ENCODE peak calls at places on chromosomes 4 and X, in five cellular contexts. I, A, B, V and G are unnamed samples. For H3K27me3, the result is how much of the 10 kb centered on the place peaks cover.

GRCh38 chrX:46782034-46782433 is 23.1 kb upstream of the SLC9A7 start:
- DNase-seq in A (no peak), V (no peak), B (no peak), I (no peak), G (no peak)

GRCh38 chr4:153538408-153539057 is 72.4 kb downstream of the TMEM131L start:
- DNase-seq in V (peak), A (no peak), B (peak), I (peak), G (no peak)

GRCh38 chr4:76898385-76898692 is 395 bp upstream of the SOWAHB start:
- DNase-seq in A (no peak), I (no peak), V (no peak), B (no peak), G (no peak)

GRCh38 chrX:29090811-29091210 is 503.6 kb downstream of the IL1RAPL1 start:
- DNase-seq in V (peak), A (no peak), B (no peak), I (no peak), G (no peak)

GRCh38 chr4:68577590-68577989 is 1.5 kb upstream of the UGT2B17 start:
- DNase-seq in A (no peak), B (no peak), V (no peak), I (no peak), G (no peak)

GRCh38 chrX:118216488-118216887 is 99.9 kb upstream of the KLHL13 start:
- DNase-seq in V (no peak), B (no peak), A (no peak), I (no peak), G (no peak)

GRCh38 chr4:144787365-144788263 is 141.7 kb downstream of the HHIP start:
- DNase-seq in V (peak), B (peak), I (peak), A (peak), G (peak)

GRCh38 chr4:2944882-2945526 is 18.2 kb downstream of the NOP14 start:
- DNase-seq in I (no peak), B (no peak), A (no peak), V (no peak), G (no peak)

GRCh38 chr4:153573881-153574807 is 108.0 kb downstream of the TMEM131L start:
- DNase-seq in I (peak), A (peak), B (peak), V (peak), G (peak)

GRCh38 chrX:38941675-38942074 is 140.4 kb downstream of the MID1IP1 start:
- DNase-seq in V (peak), I (peak), B (no peak), A (no peak), G (no peak)

GRCh38 chr4:184142121-184143000 is 75.3 kb downstream of the ENPP6 start:
- DNase-seq in A (no peak), V (no peak), I (no peak), B (no peak), G (no peak)

GRCh38 chr4:76624271-76624681 is 189.2 kb downstream of the SHROOM3 start:
- DNase-seq in B (no peak), I (peak), V (peak), A (no peak), G (peak)

GRCh38 chr4:53596901-53597300 is 5.6 kb upstream of the LNX1 start:
- DNase-seq in B (no peak), I (no peak), V (no peak), A (no peak), G (no peak)

GRCh38 chr4:2728221-2728620 is 27.9 kb downstream of the TNIP2 start:
- DNase-seq in B (no peak), I (no peak), V (no peak), A (no peak), G (no peak)

GRCh38 chrX:96576358-96576757 is 108.3 kb upstream of the DIAPH2 start:
- DNase-seq in I (peak), A (no peak), B (no peak), V (peak), G (no peak)

GRCh38 chrX:22135171-22135711 is 103.1 kb downstream of the PHEX start:
- DNase-seq in B (no peak), I (peak), V (peak), A (no peak), G (peak)

GRCh38 chr4:108651068-108651794 is 832 bp downstream of the OSTC start:
- DNase-seq in B (peak), I (peak), V (peak), A (peak), G (peak)

GRCh38 chr4:151204925-151205524 is 71.9 kb upstream of the PRSS48 start:
- DNase-seq in A (peak), I (no peak), B (no peak), V (no peak), G (no peak)

GRCh38 chr4:8761167-8761823 is 110.3 kb downstream of the HMX1 start:
- DNase-seq in A (no peak), V (no peak), B (no peak), I (no peak), G (no peak)

GRCh38 chr4:74793757-74794340 is 474 bp downstream of the BTC start:
- DNase-seq in A (peak), I (peak), B (peak), V (no peak), G (peak)

GRCh38 chr4:159497961-159498360 is 395.1 kb downstream of the RAPGEF2 start:
- DNase-seq in B (no peak), I (no peak), V (no peak), A (no peak), G (no peak)

GRCh38 chr4:111014537-111014936 is 391.7 kb upstream of the PITX2 start:
- DNase-seq in V (no peak), A (no peak), B (no peak), I (no peak), G (no peak)

GRCh38 chr4:111016416-111016815 is 393.5 kb upstream of the PITX2 start:
- DNase-seq in A (no peak), B (no peak), I (no peak), V (no peak), G (no peak)

GRCh38 chr4:111020961-111021360 is 398.1 kb upstream of the PITX2 start:
- DNase-seq in V (no peak), I (no peak), B (no peak), A (no peak), G (no peak)

GRCh38 chr4:111013846-111014245 is 391.0 kb upstream of the PITX2 start:
- DNase-seq in A (no peak), B (no peak), V (no peak), I (no peak), G (no peak)

DNA sequence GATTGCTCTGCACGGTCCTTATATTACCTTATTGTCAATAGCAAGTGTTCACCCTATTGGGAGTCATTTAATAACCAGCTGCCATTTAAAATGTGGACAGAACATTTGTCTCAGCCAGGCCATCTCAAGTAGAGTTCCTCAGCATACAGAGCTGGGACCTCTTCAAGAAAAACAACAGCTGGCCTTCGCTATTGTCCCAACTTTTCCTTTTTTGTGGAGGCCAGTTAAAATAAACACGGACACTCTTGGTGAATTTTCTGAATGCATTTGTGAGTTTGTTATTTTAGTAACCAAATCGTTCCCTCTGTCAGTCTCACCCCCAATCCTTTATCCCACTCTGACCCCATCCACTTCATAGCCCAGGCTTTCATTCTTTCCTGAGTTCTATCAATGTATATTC is 395.4 kb upstream of the PITX2 start:
- DNase-seq in V (no peak), A (no peak), I (no peak), B (no peak), G (no peak)
- H3K9ac ChIP-seq in V (no peak), A (no peak), I (no peak), B (no peak), G (no peak)

GRCh38 chrX:27995611-27996010 is 14.4 kb upstream of the DCAF8L1 start:
- DNase-seq in I (no peak), B (no peak), A (no peak), V (no peak), G (no peak)
- H2AFZ ChIP-seq in I (no peak), B (no peak), A (no peak), V (no peak), G (peak)

GRCh38 chr4:5895287-5895686 is 2.4 kb upstream of the CRMP1 start:
- DNase-seq in B (no peak), A (no peak), V (peak), I (no peak), G (no peak)

GRCh38 chr4:5892321-5893012 is 419 bp downstream of the CRMP1 start:
- DNase-seq in I (no peak), B (peak), A (no peak), V (no peak), G (no peak)

GRCh38 chr4:5893013-5893580 is at the start of gene CRMP1:
- DNase-seq in A (no peak), B (peak), I (peak), V (no peak), G (no peak)

GRCh38 chr4:5893591-5893990 is 705 bp upstream of the CRMP1 start:
- DNase-seq in A (no peak), I (no peak), B (no peak), V (no peak), G (no peak)

DNA sequence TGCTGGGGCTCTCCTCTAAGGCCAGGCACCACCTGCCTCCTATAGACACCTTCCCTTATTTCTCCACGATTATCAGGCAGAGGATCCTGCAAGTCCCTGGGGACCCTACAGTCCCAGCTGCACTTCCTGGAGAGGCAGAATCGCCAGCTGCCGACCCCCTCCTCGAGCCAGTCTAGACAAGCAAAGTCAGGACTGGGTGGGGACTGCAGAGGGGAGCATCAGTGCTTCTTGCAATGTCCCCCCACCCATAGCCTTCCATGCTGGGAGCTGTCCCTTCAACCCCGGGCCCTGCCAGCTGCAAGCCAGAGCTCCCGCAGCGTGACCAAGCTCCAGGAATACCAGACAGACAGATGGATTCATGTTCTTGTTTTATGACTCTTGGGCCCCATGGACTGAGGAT is 1.4 kb upstream of the CRMP1 start:
- DNase-seq in A (no peak), I (no peak), V (no peak), B (no peak), G (no peak)
- H3K27me3 ChIP-seq in A (under half), I (half or more), V (half or more), B (under half), G (under half)

GRCh38 chrX:110242371-110242770 is 75.5 kb downstream of the AMMECR1 start:
- DNase-seq in I (no peak), V (no peak), B (no peak), A (no peak), G (peak)
- H3K9ac ChIP-seq in I (no peak), V (no peak), B (no peak), A (no peak), G (no peak)

GRCh38 chr4:112813790-112814189 is 176.8 kb downstream of the LARP7 start:
- DNase-seq in B (no peak), I (peak), V (peak), A (no peak), G (peak)
- H2AFZ ChIP-seq in B (peak), I (peak), V (no peak), A (no peak), G (no peak)

DNA sequence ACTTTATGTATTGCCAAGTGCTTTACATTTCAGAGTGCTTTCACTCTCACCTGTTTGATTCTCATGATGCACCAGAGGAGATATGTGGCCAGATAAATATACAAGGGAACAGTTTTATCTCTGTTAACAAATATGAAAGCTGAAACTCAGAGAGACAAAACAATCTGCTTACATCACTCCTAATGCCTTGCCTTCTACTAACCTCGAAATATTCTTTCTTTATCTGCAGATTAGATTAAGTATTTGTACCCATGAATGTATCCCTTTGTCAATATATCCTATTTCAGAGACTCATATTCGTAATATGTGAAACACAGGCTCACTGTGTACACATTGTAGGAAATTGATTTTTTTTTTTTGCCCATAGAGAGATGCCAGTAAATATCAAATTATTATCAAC is 178.1 kb downstream of the NWD2 start:
- DNase-seq in A (no peak), V (no peak), I (no peak), B (no peak), G (no peak)
- H3K27me3 ChIP-seq in A (under half), V (under half), I (under half), B (under half), G (under half)

GRCh38 chr4:89249313-89249712 is 58.3 kb downstream of the GPRIN3 start:
- DNase-seq in A (no peak), B (no peak), I (no peak), V (no peak), G (no peak)
- H3K9ac ChIP-seq in A (no peak), B (no peak), I (no peak), V (no peak), G (no peak)

GRCh38 chr4:128635141-128635911 is 174.2 kb upstream of the JADE1 start:
- DNase-seq in A (peak), V (peak), I (no peak), B (no peak), G (no peak)

GRCh38 chr4:128636906-128637305 is 172.6 kb upstream of the JADE1 start:
- DNase-seq in B (no peak), V (no peak), A (no peak), I (no peak), G (no peak)

GRCh38 chr4:128633067-128633466 is 176.4 kb upstream of the JADE1 start:
- DNase-seq in V (no peak), I (no peak), B (no peak), A (no peak), G (no peak)

GRCh38 chr4:128639586-128640270 is 169.8 kb upstream of the JADE1 start:
- DNase-seq in B (no peak), I (peak), A (no peak), V (no peak), G (no peak)

DNA sequence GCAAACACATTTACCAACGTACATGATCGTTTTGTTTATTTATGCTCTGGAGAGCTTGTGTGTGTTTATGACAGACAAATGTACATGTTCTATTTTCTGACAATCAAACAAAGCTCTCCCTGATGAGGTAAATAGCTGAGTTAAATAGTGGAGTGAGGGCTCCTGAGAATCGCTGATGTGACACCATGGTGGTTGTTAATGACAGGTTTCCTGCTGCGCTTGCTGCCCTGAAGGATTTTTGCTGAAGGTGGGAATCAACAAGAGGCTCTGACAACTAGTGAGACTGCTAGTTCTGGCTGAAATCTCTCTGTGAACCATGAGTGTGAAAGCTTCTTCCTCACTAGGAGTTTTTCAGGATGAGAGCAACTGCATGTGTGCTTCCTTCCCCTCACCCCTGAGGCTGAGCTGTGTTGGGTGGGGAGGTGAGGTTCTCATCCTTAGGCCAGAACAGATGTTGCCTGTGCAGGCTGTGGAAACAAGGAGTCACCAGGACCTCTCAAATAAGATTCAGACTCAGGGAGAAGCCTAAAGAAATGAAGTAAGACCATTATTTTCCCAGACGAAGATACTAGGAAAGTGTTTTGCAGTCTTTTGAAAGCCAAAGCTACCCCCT is 173.5 kb upstream of the JADE1 start:
- DNase-seq in I (peak), B (no peak), A (no peak), V (no peak), G (no peak)
- H2AFZ ChIP-seq in I (no peak), B (no peak), A (no peak), V (peak), G (no peak)